ENCODE peak calls at places on chromosomes 1 and 21, in ten cellular contexts. G is fibroblast of pulmonary artery; K is body of pancreas; E is CD8-positive, alpha-beta T cell; L is pancreas; B is esophagus squamous epithelium; M is dorsolateral prefrontal cortex; S is Peyer's patch; Q is WERI-Rb-1; D is GM12865. X is an unnamed sample.

GRCh38 chr1:53734650-53735211 is 4.2 kb downstream of the GLIS1 start:
- DNase-seq in G (peak; percentile 63), K (no peak), E (no peak), L (no peak), B (no peak), M (no peak), S (no peak), Q (no peak), D (no peak), X (peak; percentile 67)

GRCh38 chr1:56248138-56248537 is 331.2 kb downstream of the PLPP3 start:
- DNase-seq in G (no peak), K (no peak), E (no peak), L (no peak), B (no peak), M (no peak), S (no peak), Q (no peak), D (no peak), X (no peak)

GRCh38 chr1:68093737-68094136 is 43.3 kb upstream of the DIRAS3 start:
- DNase-seq in G (no peak), K (no peak), E (no peak), L (no peak), B (no peak), M (no peak), S (no peak), Q (no peak), D (no peak), X (no peak)

GRCh38 chr21:42234464-42235241 is 15.7 kb downstream of the ABCG1 start:
- DNase-seq in G (peak; percentile 45), K (peak; percentile 64), E (peak; percentile 74), L (peak; percentile 65), B (no peak), M (peak; percentile 60), S (peak; percentile 87), Q (peak; percentile 74), D (peak; percentile 87), X (no peak)

GRCh38 chr1:16122361-16122881 is 33.4 kb downstream of the EPHA2 start:
- DNase-seq in G (no peak), K (no peak), E (no peak), L (no peak), B (no peak), M (no peak), S (no peak), Q (no peak), D (no peak), X (no peak)

GRCh38 chr1:246281639-246282038 is 225.4 kb downstream of the SMYD3 start:
- DNase-seq in G (no peak), K (no peak), E (no peak), L (no peak), B (no peak), M (no peak), S (no peak), Q (no peak), D (no peak), X (no peak)

GRCh38 chr1:150876111-150876434 is 326 bp downstream of the ARNT start:
- DNase-seq in G (peak; percentile 78), K (no peak), E (peak; percentile 42), L (no peak), B (no peak), M (peak; percentile 67), S (no peak), Q (no peak), D (no peak), X (peak; percentile 79)

GRCh38 chr1:34885405-34886247 is 26.1 kb upstream of the SMIM12 start:
- DNase-seq in G (peak; percentile 28), K (peak; percentile 31), E (no peak), L (peak; percentile 27), B (no peak), M (no peak), S (peak; percentile 59), Q (no peak), D (no peak), X (no peak)

GRCh38 chr1:40076895-40077312 is 20.1 kb downstream of the PPT1 start:
- DNase-seq in G (peak; percentile 92), K (no peak), E (no peak), L (no peak), B (no peak), M (no peak), S (no peak), Q (no peak), D (no peak), X (no peak)

GRCh38 chr1:185672719-185673360 is 61.4 kb upstream of the HMCN1 start:
- DNase-seq in G (no peak), K (no peak), E (no peak), L (no peak), B (no peak), M (no peak), S (no peak), Q (no peak), D (no peak), X (no peak)

GRCh38 chr1:89833183-89834077 is 12.6 kb downstream of the LRRC8D start:
- DNase-seq in G (no peak), K (no peak), E (no peak), L (no peak), B (no peak), M (peak; percentile 70), S (no peak), Q (no peak), D (no peak), X (no peak)

DNA sequence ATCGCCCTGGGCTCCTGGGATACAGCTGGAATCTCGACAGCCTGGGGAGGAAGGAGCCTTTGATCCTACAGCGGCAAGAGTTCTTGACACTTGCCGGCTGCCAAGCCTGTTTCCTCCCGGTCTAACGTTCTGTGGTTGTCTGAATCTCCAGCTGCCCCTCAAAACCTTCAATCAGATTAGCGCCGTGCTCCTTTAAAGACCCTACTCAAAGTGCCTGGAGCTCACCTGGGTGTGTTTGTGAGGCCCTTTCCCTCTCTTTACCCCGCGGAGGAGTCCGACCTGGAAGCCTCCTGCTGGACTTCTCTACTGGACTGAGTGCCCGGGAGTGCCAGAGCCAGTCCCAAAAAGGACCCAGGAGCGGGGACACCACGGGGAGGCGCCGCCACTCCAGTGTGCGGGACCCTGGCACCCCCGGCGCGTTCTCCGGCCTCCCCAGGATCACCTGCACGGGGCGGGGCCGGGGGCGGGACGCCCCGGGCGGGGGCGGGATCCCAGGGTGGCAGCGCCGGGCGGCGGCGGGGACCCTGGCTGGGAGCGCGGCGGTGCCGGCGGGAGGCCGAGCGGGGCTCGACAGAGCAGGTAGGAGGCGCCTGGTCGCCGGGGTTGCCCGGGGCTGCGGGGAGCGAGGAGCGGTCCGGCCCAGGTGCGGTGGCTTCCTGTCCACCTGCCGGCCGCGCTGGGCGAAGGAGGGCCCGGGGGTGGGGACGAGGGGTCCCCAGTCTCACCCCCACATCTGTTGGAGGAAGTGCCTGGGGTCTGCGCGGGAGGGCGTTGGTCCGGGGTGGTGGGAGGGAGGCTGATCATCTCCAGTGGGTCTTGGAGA is at the start of gene NCMAP:
- DNase-seq in G (no peak), K (peak; percentile 84), E (no peak), L (peak; percentile 80), B (no peak), M (no peak), S (peak; percentile 39), Q (peak; percentile 45), D (no peak), X (no peak)
- H3K4me3 ChIP-seq in G (no peak within 1 kb of the TSS), K (peak within 1 kb of the TSS; percentile 25), E (peak within 1 kb of the TSS; percentile 45), L (peak within 1 kb of the TSS; percentile 64), B (peak within 1 kb of the TSS; percentile 65), M (no peak within 1 kb of the TSS), S (peak within 1 kb of the TSS; percentile 52), Q (peak within 1 kb of the TSS; percentile 30), D (no peak within 1 kb of the TSS), X (no peak within 1 kb of the TSS)

GRCh38 chr1:211473823-211474222 is 18.1 kb downstream of the RD3 start:
- DNase-seq in G (no peak), K (no peak), E (no peak), L (no peak), B (no peak), M (no peak), S (no peak), Q (no peak), D (no peak), X (no peak)

GRCh38 chr1:211472724-211473123 is 19.2 kb downstream of the RD3 start:
- DNase-seq in G (no peak), K (no peak), E (no peak), L (no peak), B (no peak), M (no peak), S (no peak), Q (no peak), D (no peak), X (no peak)

GRCh38 chr1:211469113-211469512 is 22.8 kb downstream of the RD3 start:
- DNase-seq in G (no peak), K (no peak), E (no peak), L (no peak), B (no peak), M (no peak), S (no peak), Q (no peak), D (no peak), X (no peak)

GRCh38 chr1:211469938-211470529 is 21.9 kb downstream of the RD3 start:
- DNase-seq in G (peak; percentile 77), K (peak; percentile 93), E (no peak), L (peak; percentile 95), B (no peak), M (peak; percentile 74), S (peak; percentile 55), Q (peak; percentile 97), D (peak; percentile 66), X (peak; percentile 66)

DNA sequence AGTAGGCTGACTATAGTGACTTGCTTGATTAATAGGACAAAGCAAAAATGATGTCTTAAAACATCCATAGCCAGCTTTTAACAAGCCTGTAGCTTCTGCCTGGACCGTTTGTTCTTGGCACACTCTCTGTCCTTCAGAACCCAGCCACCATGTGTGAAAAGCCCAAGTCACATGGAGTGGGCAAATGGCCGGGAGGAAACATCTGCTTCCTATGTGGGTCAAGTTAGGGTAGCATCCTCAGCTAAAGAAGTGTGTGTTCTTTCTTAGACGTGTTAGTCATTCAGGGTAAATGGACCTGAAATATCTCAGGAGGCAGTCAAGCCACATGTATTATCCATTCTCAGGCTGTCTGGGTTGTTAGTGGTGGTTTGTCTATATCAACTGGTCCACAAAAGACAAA is 23.4 kb downstream of the RD3 start:
- DNase-seq in G (peak; percentile 8), K (no peak), E (no peak), L (no peak), B (no peak), M (no peak), S (no peak), Q (no peak), D (no peak), X (no peak)
- H3K4me3 ChIP-seq in G (no peak overlapping the region), K (no peak overlapping the region), E (no peak overlapping the region), L (no peak overlapping the region), B (no peak overlapping the region), M (no peak overlapping the region), S (no peak overlapping the region), Q (no peak overlapping the region), D (no peak overlapping the region), X (no peak overlapping the region)

DNA sequence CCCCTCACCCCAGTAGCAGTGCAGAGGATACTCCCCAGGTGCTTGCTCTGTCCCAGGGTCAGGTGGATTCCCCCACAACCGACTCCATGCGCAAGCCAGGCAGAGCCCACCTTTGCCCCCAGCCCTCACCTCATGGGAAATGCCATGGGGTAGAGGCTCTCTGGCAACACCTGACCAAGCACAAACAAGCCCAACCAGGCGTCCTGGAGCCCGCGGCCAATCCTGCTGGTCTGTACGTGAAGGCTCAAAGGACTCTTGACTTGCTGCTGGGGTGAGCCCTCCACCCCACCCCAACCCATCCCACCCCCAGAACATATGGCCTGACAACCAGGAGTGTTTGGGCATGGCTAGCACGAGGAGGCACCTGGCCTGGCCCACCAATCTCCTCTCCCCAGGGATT is 1.8 kb downstream of the ADGRB2 start:
- DNase-seq in G (no peak), K (no peak), E (no peak), L (no peak), B (no peak), M (no peak), S (no peak), Q (no peak), D (no peak), X (no peak)
- H3K4me3 ChIP-seq in G (no peak overlapping the region), K (no peak overlapping the region), E (no peak overlapping the region), L (no peak overlapping the region), B (peak overlapping the region; percentile 73), M (peak overlapping the region; percentile 72), S (peak overlapping the region; percentile 52), Q (peak overlapping the region; percentile 67), D (no peak overlapping the region), X (no peak overlapping the region)

GRCh38 chr1:19390901-19391595 is 78.9 kb downstream of the SLC66A1 start:
- DNase-seq in G (peak; percentile 72), K (peak; percentile 41), E (peak; percentile 51), L (peak; percentile 26), B (no peak), M (no peak), S (peak; percentile 62), Q (peak; percentile 19), D (peak; percentile 59), X (peak; percentile 78)
- H3K4me3 ChIP-seq in G (no peak overlapping the region), K (no peak overlapping the region), E (peak overlapping the region; percentile 38), L (no peak overlapping the region), B (peak overlapping the region; percentile 13), M (no peak overlapping the region), S (peak overlapping the region; percentile 8), Q (no peak overlapping the region), D (no peak overlapping the region), X (peak overlapping the region; percentile 16)

X was measured in SJCRH30.